ENCODE peak calls at places on chromosomes 2 and 18, in six cellular contexts. Y, G, K, A, J and T are unnamed samples.

GRCh38 chr18:74579704-74580103 is 18.0 kb upstream of the ZNF407 start:
- DNase-seq in G (no peak), K (no peak), Y (no peak), J (no peak), A (no peak), T (no peak)

GRCh38 chr2:203871371-203871983 is 3.9 kb downstream of the CTLA4 start:
- DNase-seq in G (no peak), J (no peak), K (no peak), Y (no peak), A (no peak), T (no peak)

GRCh38 chr18:23519725-23520124 is 16.4 kb downstream of the RMC1 start:
- DNase-seq in A (no peak), J (no peak), G (no peak), K (no peak), Y (no peak), T (no peak)

GRCh38 chr2:44112096-44112495 is 56.6 kb upstream of the PPM1B start:
- DNase-seq in A (no peak), Y (no peak), K (no peak), G (no peak), J (no peak), T (no peak)

GRCh38 chr2:177474904-177475474 is 82.4 kb downstream of the AGPS start:
- DNase-seq in J (peak; percentile 27), Y (no peak), A (no peak), K (no peak), G (no peak), T (no peak)

GRCh38 chr18:47724186-47724975 is 206.1 kb downstream of the SMAD2 start:
- DNase-seq in G (no peak), A (no peak), J (no peak), K (no peak), Y (no peak), T (no peak)

GRCh38 chr2:108625828-108626195 is 91.5 kb downstream of the LIMS1 start:
- DNase-seq in G (no peak), A (no peak), J (no peak), Y (no peak), K (no peak), T (no peak)

GRCh38 chr2:3051266-3051665 is 326.4 kb downstream of the EIPR1 start:
- DNase-seq in Y (no peak), A (no peak), G (no peak), J (no peak), K (no peak), T (no peak)

GRCh38 chr2:44906972-44907371 is 34.5 kb upstream of the SIX3 start:
- DNase-seq in Y (no peak), A (no peak), K (no peak), G (no peak), J (no peak), T (no peak)

GRCh38 chr2:14572588-14573089 is 59.9 kb upstream of the LRATD1 start:
- DNase-seq in Y (no peak), G (no peak), K (no peak), J (no peak), A (no peak), T (no peak)

GRCh38 chr18:26976206-26976605 is 110.7 kb upstream of the AQP4 start:
- DNase-seq in A (no peak), G (no peak), Y (no peak), J (no peak), K (no peak), T (no peak)

GRCh38 chr18:62523255-62523588 is 397 bp downstream of the ZCCHC2 start:
- DNase-seq in K (no peak), Y (no peak), J (no peak), G (peak; percentile 41), A (no peak), T (no peak)
- H3K4me3 ChIP-seq in K (peak overlapping the region; percentile 88), Y (peak overlapping the region; percentile 78), J (peak overlapping the region; percentile 78), G (peak overlapping the region; percentile 97), A (peak overlapping the region; percentile 77), T (peak overlapping the region; percentile 87)

DNA sequence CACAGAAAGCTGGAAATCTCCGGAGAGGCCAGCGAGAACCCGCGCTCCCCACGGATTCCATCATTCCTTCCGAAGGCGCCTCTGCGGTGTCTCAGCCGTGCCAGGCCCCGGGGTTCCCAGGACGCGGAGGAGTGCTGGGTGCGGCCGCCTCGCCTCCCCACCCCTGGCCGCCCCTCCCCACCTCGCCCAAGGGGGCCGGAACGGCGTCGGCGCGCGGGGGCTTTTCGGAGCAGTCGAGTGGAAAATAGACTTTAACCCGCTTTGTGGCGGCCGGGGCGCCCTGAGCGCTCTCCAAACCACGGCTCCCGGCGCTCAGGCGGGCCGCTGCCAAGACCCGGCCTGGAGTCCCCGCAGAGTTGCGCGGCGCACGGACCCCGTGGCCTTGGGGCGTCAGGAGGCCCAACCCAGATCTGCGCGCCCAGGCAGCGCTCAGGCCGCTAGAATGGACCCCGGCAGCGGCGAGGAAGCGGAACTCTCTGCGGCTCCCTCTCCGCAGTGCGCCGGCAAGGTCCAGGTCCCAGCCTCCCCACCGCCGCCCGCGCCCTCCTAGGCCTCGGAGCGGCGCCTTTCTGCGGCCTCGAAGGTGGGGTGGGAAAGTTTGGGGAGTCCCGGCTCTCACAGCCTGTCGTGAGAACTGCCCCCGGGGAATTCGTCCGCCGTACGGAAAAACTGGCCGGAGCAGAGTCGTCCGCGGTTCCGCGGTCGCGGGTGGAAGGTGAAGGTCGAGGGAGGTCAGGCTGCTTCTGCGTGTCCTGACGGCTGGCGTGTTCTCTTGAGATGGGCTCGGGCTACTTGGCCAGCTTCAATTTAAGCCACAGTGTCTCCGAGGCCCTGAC is 1.2 kb upstream of the EMX1 start:
- DNase-seq in J (peak; percentile 54), Y (no peak), K (no peak), G (no peak), A (peak; percentile 42), T (no peak)
- H3K4me3 ChIP-seq in J (no peak overlapping the region), Y (no peak overlapping the region), K (peak overlapping the region; percentile 17), G (peak overlapping the region; percentile 47), A (peak overlapping the region; percentile 30), T (peak overlapping the region; percentile 48)

GRCh38 chr18:10457798-10458197 is 3.4 kb downstream of the APCDD1 start:
- DNase-seq in A (no peak), G (no peak), Y (no peak), J (no peak), K (no peak), T (no peak)
- H3K4me3 ChIP-seq in A (no peak overlapping the region), G (peak overlapping the region; percentile 63), Y (no peak overlapping the region), J (no peak overlapping the region), K (no peak overlapping the region), T (no peak overlapping the region)

GRCh38 chr2:39667142-39667880 is 1.6 kb downstream of the TMEM178A start:
- DNase-seq in Y (no peak), K (no peak), A (no peak), G (no peak), J (no peak), T (no peak)
- H3K4me3 ChIP-seq in Y (no peak overlapping the region), K (no peak overlapping the region), A (no peak overlapping the region), G (peak overlapping the region; percentile 38), J (no peak overlapping the region), T (peak overlapping the region; percentile 64)

DNA sequence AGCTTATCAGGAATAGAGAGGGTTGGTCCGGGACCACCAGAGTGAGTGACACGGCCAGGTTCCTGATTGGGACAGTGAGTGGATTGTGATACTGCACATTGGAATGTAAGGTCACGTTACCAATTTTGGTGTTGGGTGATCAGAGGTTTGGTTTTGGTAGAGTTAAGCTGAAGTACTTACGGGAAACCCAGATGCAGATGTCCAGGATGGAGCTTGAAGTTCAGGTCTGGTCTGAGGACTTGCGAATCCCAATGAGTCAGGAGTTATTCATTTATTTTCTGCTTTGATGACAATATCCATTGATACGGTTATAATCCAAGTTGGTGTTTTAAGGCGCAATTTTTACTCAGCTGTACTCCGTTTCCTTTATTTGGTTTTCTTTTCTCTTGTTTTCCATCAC is 273.6 kb downstream of the ALPK2 start:
- DNase-seq in Y (no peak), J (no peak), K (no peak), A (no peak), G (no peak), T (no peak)
- H3K4me3 ChIP-seq in Y (no peak overlapping the region), J (no peak overlapping the region), K (no peak overlapping the region), A (no peak overlapping the region), G (no peak overlapping the region), T (no peak overlapping the region)

DNA sequence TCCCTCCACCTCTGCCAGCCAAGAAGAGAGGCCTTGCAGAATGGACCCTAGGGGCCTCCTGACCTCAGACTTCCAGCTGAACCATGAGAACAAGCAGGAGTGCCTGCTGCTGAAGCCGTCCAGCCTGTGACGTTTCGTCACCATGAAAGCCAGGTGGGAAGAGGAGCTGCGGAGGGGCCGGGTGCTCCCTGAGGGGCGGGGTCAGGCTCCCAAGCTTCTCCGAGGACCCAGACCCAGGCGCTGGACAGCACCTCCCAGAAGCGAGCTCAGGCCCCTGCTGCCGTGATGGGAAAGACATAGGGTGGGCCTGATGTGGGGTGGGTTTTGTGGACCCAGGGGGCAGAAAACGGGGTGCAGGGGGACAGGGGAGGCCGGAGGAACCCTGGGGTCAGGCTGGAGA is 73.2 kb upstream of the ODC1 start:
- DNase-seq in G (no peak), Y (no peak), K (no peak), A (no peak), J (no peak), T (peak; percentile 33)
- H3K4me3 ChIP-seq in G (no peak overlapping the region), Y (no peak overlapping the region), K (no peak overlapping the region), A (no peak overlapping the region), J (no peak overlapping the region), T (no peak overlapping the region)

GRCh38 chr2:26010943-26011342 is 22.9 kb upstream of the RAB10 start:
- DNase-seq in G (no peak), J (no peak), Y (no peak), A (no peak), K (no peak), T (no peak)
- H3K4me3 ChIP-seq in G (no peak overlapping the region), J (no peak overlapping the region), Y (no peak overlapping the region), A (no peak overlapping the region), K (no peak overlapping the region), T (no peak overlapping the region)